ENCODE peak calls at places on chromosomes 13 and 19, in seven cellular contexts. U is psoas muscle; I is IMR-90; K is heart right ventricle; T is CD8-positive, alpha-beta memory T cell; J is adrenal gland; O is cardiac muscle cell. M is an unnamed sample.

GRCh38 chr19:49801966-49802661 is 11.0 kb downstream of the FUZ start:
- DNase-seq in U (peak; percentile 94), I (peak; percentile 86), K (peak; percentile 91), T (no peak), J (peak; percentile 97), O (peak; percentile 92), M (no peak)

GRCh38 chr19:3642987-3643386 is 16.4 kb upstream of the CACTIN start:
- DNase-seq in U (no peak), I (no peak), K (no peak), T (no peak), J (no peak), O (peak; percentile 11), M (no peak)

GRCh38 chr13:96112936-96113335 is 23.0 kb downstream of the HS6ST3 start:
- DNase-seq in U (no peak), I (no peak), K (no peak), T (no peak), J (no peak), O (no peak), M (no peak)

GRCh38 chr19:33938821-33939220 is 142.2 kb downstream of the KCTD15 start:
- DNase-seq in U (no peak), I (no peak), K (no peak), T (no peak), J (no peak), O (no peak), M (no peak)

GRCh38 chr13:27080018-27080948 is 91.3 kb downstream of the USP12 start:
- DNase-seq in U (no peak), I (no peak), K (no peak), T (no peak), J (no peak), O (no peak), M (no peak)

GRCh38 chr13:111383591-111384440 is 63.4 kb downstream of the TEX29 start:
- DNase-seq in U (no peak), I (no peak), K (no peak), T (no peak), J (no peak), O (no peak), M (no peak)

GRCh38 chr13:33543631-33544030 is 258.1 kb upstream of the STARD13 start:
- DNase-seq in U (no peak), I (no peak), K (no peak), T (no peak), J (no peak), O (no peak), M (no peak)

GRCh38 chr13:107459430-107459829 is 755.9 kb downstream of the LIG4 start:
- DNase-seq in U (no peak), I (peak; percentile 85), K (no peak), T (no peak), J (no peak), O (no peak), M (no peak)

GRCh38 chr13:109773276-109773675 is 13.1 kb downstream of the IRS2 start:
- DNase-seq in U (no peak), I (no peak), K (no peak), T (no peak), J (peak; percentile 70), O (no peak), M (no peak)

GRCh38 chr19:40144151-40144550 is 47.1 kb upstream of the MAP3K10 start:
- DNase-seq in U (no peak), I (no peak), K (no peak), T (peak; percentile 75), J (no peak), O (no peak), M (no peak)

GRCh38 chr13:105370011-105370645 is 1165.3 kb downstream of the EFNB2 start:
- DNase-seq in U (no peak), I (no peak), K (no peak), T (no peak), J (no peak), O (no peak), M (no peak)

GRCh38 chr19:543912-544608 is at the start of gene GZMM:
- DNase-seq in U (no peak), I (no peak), K (no peak), T (peak; percentile 91), J (no peak), O (no peak), M (no peak)

GRCh38 chr13:92297971-92298942 is 899.8 kb downstream of the GPC5 start:
- DNase-seq in U (no peak), I (no peak), K (no peak), T (no peak), J (no peak), O (no peak), M (no peak)

GRCh38 chr13:90201198-90201597 is 1146.3 kb upstream of the MIR17HG start:
- DNase-seq in U (no peak), I (no peak), K (no peak), T (no peak), J (peak; percentile 3), O (peak; percentile 5), M (no peak)

DNA sequence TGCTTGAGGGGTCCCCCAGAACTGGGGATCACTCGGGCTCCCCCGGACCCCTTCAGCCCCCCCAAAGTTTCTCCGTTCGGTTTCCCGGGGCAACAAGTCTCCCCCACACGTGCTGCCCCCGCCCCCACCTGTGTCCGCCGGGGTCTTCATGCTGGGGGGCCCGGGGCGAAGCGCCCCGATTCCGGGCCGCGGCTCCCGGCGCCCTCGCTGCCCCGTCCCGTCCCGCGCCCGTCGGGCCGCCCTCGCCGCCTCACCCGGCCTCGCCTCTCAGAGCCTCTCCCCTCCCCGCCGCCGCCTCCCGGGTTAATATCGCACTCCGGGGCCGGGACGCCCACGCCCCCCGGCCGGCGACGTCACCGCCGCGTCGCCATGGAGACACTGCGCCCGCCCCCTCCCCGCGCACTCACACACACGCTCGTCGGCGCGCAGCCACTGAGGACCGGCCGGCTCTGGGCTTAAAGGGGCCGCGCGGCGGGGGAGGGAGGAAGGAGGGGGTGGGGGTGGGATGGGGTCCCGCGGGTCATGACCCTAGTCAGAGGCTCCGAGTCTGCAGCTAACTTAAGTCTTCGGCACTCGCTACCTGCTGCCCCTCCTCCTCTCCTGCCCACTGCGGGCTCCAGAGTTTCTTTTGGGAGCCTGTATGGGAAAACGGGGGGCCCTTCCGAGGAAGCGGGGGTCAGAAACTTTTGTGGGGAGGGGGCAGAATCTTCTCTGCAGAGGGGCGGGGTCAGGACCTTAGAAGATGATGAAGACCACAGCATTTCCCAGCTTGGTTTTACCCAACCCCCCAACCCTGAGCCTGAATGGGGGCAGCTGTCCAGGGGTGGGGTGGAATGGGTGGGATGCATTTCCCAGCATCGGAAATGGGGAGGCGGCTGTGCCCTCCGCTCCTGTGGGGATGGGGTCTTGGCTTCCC is at the start of gene ERF:
- DNase-seq in U (peak; percentile 93), I (peak; percentile 83), K (peak; percentile 96), T (peak; percentile 92), J (peak; percentile 96), O (peak; percentile 95), M (no peak)
- H3K4me1 ChIP-seq in U (peaks cover 19% of the 10 kb centered on the region), I (peaks cover 19% of the 10 kb centered on the region), K (peaks cover 49% of the 10 kb centered on the region), T (peaks cover 36% of the 10 kb centered on the region), J (peaks cover 40% of the 10 kb centered on the region), O (peaks cover 34% of the 10 kb centered on the region), M (peaks cover 29% of the 10 kb centered on the region)

GRCh38 chr19:38841180-38841766 is 8.5 kb downstream of the HNRNPL start:
- DNase-seq in U (no peak), I (no peak), K (no peak), T (no peak), J (no peak), O (no peak), M (no peak)

GRCh38 chr19:38844093-38844686 is 5.6 kb downstream of the HNRNPL start:
- DNase-seq in U (no peak), I (no peak), K (no peak), T (no peak), J (no peak), O (no peak), M (no peak)

GRCh38 chr19:38841787-38842438 is 7.9 kb downstream of the HNRNPL start:
- DNase-seq in U (no peak), I (no peak), K (no peak), T (peak; percentile 63), J (no peak), O (no peak), M (no peak)

GRCh38 chr19:38842439-38843174 is 7.2 kb downstream of the HNRNPL start:
- DNase-seq in U (no peak), I (no peak), K (no peak), T (peak; percentile 78), J (no peak), O (no peak), M (no peak)

DNA sequence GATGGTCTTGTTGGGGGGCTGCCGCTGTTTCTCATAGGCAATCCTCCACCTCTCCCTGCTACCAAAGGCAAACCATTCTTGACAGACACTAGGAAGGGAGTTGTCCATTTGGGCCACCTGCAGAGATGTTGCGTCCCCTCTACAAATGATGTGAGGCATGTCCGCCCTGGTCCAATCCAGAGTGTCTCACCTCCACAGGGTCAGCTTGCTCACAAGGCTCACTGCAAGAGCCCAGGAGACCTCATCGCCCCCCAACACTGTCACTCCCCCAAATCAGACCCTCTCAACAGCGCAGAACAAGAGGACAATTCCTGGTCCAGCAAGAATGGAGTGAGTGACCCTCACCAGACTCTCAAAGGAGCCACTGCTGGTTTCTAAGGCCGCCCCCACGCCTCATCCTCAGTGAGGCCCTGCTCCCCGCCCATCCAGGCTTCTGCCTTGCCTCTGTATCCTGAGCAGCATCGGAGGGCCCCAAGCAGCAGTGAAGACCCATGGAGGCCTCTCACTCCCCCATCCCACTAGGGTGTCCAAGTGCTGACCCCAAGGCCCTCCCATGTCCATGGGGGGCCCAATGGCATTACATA is 6.5 kb downstream of the HNRNPL start:
- DNase-seq in U (no peak), I (no peak), K (no peak), T (no peak), J (no peak), O (no peak), M (no peak)
- H3K4me1 ChIP-seq in U (peaks cover 88% of the 10 kb centered on the region), I (peaks cover 4% of the 10 kb centered on the region), K (peaks cover 56% of the 10 kb centered on the region), T (peaks cover 78% of the 10 kb centered on the region), J (peaks cover 33% of the 10 kb centered on the region), O (peaks cover 3% of the 10 kb centered on the region), M (peaks cover 37% of the 10 kb centered on the region)

DNA sequence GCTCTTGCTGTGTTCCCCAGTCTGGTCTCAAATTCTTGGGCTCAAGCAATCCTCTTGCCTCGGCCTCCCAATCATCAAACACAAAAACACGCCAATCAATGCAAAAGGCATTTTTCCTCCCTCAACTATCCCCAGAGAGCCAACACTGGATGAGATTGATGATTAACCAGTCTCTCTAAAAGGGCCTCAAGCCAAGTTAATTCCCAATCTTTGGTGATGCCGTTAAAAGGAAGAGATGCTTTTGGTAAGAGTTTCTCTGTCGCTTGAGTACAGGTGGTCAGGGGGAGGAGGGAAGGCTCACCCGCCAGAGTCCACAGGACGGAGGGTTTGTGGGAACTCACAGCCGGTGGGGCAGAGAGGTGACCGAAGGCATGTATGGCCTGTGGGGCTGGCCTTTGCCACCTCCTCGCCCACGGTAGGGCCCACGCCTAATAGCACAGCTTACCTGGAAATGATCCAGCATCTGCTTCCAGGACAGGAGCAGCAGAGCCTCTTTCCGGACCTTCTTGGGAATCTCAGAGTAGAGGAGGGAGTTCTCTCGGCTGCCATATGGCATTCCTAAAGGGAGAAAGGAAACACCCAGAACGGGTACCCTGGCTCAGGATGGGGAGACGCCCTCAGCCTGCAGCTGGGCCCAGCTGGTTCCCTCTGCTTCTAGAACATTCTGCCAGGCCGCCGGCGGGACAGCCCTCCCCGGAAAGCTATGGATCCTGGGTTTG is 18.1 kb downstream of the DPP9 start:
- DNase-seq in U (no peak), I (no peak), K (peak; percentile 46), T (no peak), J (no peak), O (no peak), M (no peak)
- H3K4me1 ChIP-seq in U (peaks cover 63% of the 10 kb centered on the region), I (peaks cover 4% of the 10 kb centered on the region), K (peaks cover 31% of the 10 kb centered on the region), T (peaks cover 7% of the 10 kb centered on the region), J (peaks cover 8% of the 10 kb centered on the region), O (no peaks in the 10 kb centered on the region), M (peaks cover 38% of the 10 kb centered on the region)

DNA sequence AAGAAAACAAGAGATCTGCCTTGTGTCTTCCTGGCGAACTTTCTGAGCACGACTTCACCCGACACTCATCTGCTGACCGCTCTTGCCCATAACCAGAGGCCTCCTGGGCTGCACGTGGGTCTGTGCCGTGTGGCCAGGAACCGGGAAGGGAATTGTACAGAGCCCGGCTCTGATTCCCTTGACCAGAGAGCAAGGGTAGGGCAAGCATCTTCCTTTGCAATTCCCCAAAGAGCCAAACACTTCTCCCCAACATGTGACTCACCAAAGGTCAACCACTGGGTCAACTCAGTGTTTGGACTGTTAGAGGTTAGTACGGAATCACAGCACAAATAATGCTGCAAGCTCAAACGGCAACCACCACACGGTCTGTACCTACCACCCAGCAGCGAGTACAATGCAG is 48.9 kb downstream of the KLF2 start:
- DNase-seq in U (peak; percentile 65), I (peak; percentile 83), K (no peak), T (no peak), J (peak; percentile 23), O (no peak), M (no peak)
- H3K4me1 ChIP-seq in U (peaks cover 8% of the 10 kb centered on the region), I (peaks cover 10% of the 10 kb centered on the region), K (peaks cover 72% of the 10 kb centered on the region), T (peaks cover 98% of the 10 kb centered on the region), J (peaks cover 8% of the 10 kb centered on the region), O (peaks cover 13% of the 10 kb centered on the region), M (no peaks in the 10 kb centered on the region)